ENCODE peak calls at places on chromosome X, in five cellular contexts. One of them, this sample, is unnamed. For H3K4me1, the result is how much of the 10 kb centered on the place peaks cover.

GRCh38 chrX:69231903-69232302 is 66.7 kb upstream of the PJA1 start:
- DNase-seq in HCT116: no peak
- DNase-seq in vagina: no peak
- DNase-seq in adrenal gland: no peak
- DNase-seq in body of pancreas: no peak
- DNase-seq in this sample: no peak

GRCh38 chrX:20263474-20263873 is 3.2 kb downstream of the RPS6KA3 start:
- DNase-seq in body of pancreas: no peak
- DNase-seq in vagina: no peak
- DNase-seq in HCT116: no peak
- DNase-seq in adrenal gland: peak
- DNase-seq in this sample: no peak

GRCh38 chrX:2707334-2707760 is 16.3 kb downstream of the CD99 start:
- DNase-seq in HCT116: peak
- DNase-seq in body of pancreas: peak
- DNase-seq in vagina: no peak
- DNase-seq in adrenal gland: peak
- DNase-seq in this sample: peak

GRCh38 chrX:130171446-130172126 is at the start of gene RAB33A:
- DNase-seq in body of pancreas: no peak
- DNase-seq in adrenal gland: no peak
- DNase-seq in vagina: no peak
- DNase-seq in HCT116: no peak
- DNase-seq in this sample: no peak

GRCh38 chrX:15686818-15687685 is 22.4 kb upstream of the CLTRN start:
- DNase-seq in body of pancreas: peak
- DNase-seq in vagina: no peak
- DNase-seq in adrenal gland: peak
- DNase-seq in HCT116: peak
- DNase-seq in this sample: peak

GRCh38 chrX:150984164-150984824 is 1.2 kb downstream of the HMGB3 start:
- DNase-seq in vagina: no peak
- DNase-seq in HCT116: no peak
- DNase-seq in body of pancreas: no peak
- DNase-seq in adrenal gland: no peak
- DNase-seq in this sample: no peak

GRCh38 chrX:151402719-151403390 is 5.8 kb downstream of the VMA21 start:
- DNase-seq in vagina: no peak
- DNase-seq in HCT116: no peak
- DNase-seq in adrenal gland: peak
- DNase-seq in body of pancreas: peak
- DNase-seq in this sample: no peak

GRCh38 chrX:136747003-136747986 is 33.4 kb downstream of the ARHGEF6 start:
- DNase-seq in vagina: no peak
- DNase-seq in HCT116: no peak
- DNase-seq in body of pancreas: no peak
- DNase-seq in adrenal gland: no peak
- DNase-seq in this sample: no peak

GRCh38 chrX:23100826-23101225 is 101.1 kb downstream of the DDX53 start:
- DNase-seq in HCT116: no peak
- DNase-seq in vagina: no peak
- DNase-seq in adrenal gland: no peak
- DNase-seq in body of pancreas: no peak
- DNase-seq in this sample: no peak

GRCh38 chrX:56033495-56034180 is 198.5 kb upstream of the KLF8 start:
- DNase-seq in HCT116: no peak
- DNase-seq in adrenal gland: no peak
- DNase-seq in vagina: no peak
- DNase-seq in body of pancreas: no peak
- DNase-seq in this sample: no peak

GRCh38 chrX:15973299-15973698 is 118.7 kb upstream of the AP1S2 start:
- DNase-seq in vagina: no peak
- DNase-seq in HCT116: peak
- DNase-seq in adrenal gland: peak
- DNase-seq in body of pancreas: peak
- DNase-seq in this sample: no peak

GRCh38 chrX:130120321-130120731 is 10.0 kb upstream of the ELF4 start:
- DNase-seq in vagina: no peak
- DNase-seq in adrenal gland: no peak
- DNase-seq in body of pancreas: no peak
- DNase-seq in HCT116: no peak
- DNase-seq in this sample: no peak

GRCh38 chrX:130771230-130771629 is 131.8 kb downstream of the ENOX2 start:
- DNase-seq in body of pancreas: no peak
- DNase-seq in vagina: no peak
- DNase-seq in HCT116: no peak
- DNase-seq in adrenal gland: peak
- DNase-seq in this sample: no peak

GRCh38 chrX:131068945-131069719 is 11.0 kb downstream of the ARHGAP36 start:
- DNase-seq in HCT116: peak
- DNase-seq in vagina: peak
- DNase-seq in body of pancreas: peak
- DNase-seq in adrenal gland: peak
- DNase-seq in this sample: no peak

GRCh38 chrX:1719270-1719669 is 104.4 kb downstream of the ASMT start:
- DNase-seq in HCT116: no peak
- DNase-seq in body of pancreas: no peak
- DNase-seq in vagina: no peak
- DNase-seq in adrenal gland: no peak
- DNase-seq in this sample: no peak

GRCh38 chrX:69501433-69501832 is 2.7 kb upstream of the NALF2 start:
- DNase-seq in vagina: no peak
- DNase-seq in adrenal gland: no peak
- DNase-seq in body of pancreas: peak
- DNase-seq in HCT116: peak
- DNase-seq in this sample: no peak

GRCh38 chrX:72714471-72714916 is 388 bp upstream of the PHKA1 start:
- DNase-seq in adrenal gland: peak
- DNase-seq in HCT116: peak
- DNase-seq in vagina: no peak
- DNase-seq in body of pancreas: peak
- DNase-seq in this sample: peak

GRCh38 chrX:43559643-43560042 is 96.5 kb upstream of the MAOA start:
- DNase-seq in adrenal gland: peak
- DNase-seq in vagina: no peak
- DNase-seq in body of pancreas: peak
- DNase-seq in HCT116: peak
- DNase-seq in this sample: peak

GRCh38 chrX:34918091-34918736 is 24.4 kb upstream of the FAM47B start:
- DNase-seq in body of pancreas: no peak
- DNase-seq in vagina: no peak
- DNase-seq in HCT116: no peak
- DNase-seq in adrenal gland: no peak
- DNase-seq in this sample: peak

GRCh38 chrX:19791562-19791961 is 95.8 kb downstream of the SH3KBP1 start:
- DNase-seq in body of pancreas: no peak
- DNase-seq in HCT116: no peak
- DNase-seq in adrenal gland: no peak
- DNase-seq in vagina: no peak
- DNase-seq in this sample: no peak

GRCh38 chrX:2243913-2244460 is 256.8 kb downstream of the DHRSX start:
- DNase-seq in HCT116: no peak
- DNase-seq in vagina: no peak
- DNase-seq in body of pancreas: no peak
- DNase-seq in adrenal gland: no peak
- DNase-seq in this sample: no peak

GRCh38 chrX:71978164-71978563 is 67.5 kb downstream of the NHSL2 start:
- DNase-seq in body of pancreas: no peak
- DNase-seq in adrenal gland: no peak
- DNase-seq in HCT116: no peak
- DNase-seq in vagina: no peak
- DNase-seq in this sample: no peak

GRCh38 chrX:118484216-118484903 is 11.3 kb upstream of the DOCK11 start:
- DNase-seq in body of pancreas: no peak
- DNase-seq in HCT116: no peak
- DNase-seq in vagina: no peak
- DNase-seq in adrenal gland: no peak
- DNase-seq in this sample: no peak

GRCh38 chrX:81414630-81415029 is 212.7 kb downstream of the SH3BGRL start:
- DNase-seq in HCT116: no peak
- DNase-seq in body of pancreas: no peak
- DNase-seq in adrenal gland: no peak
- DNase-seq in vagina: no peak
- DNase-seq in this sample: no peak

GRCh38 chrX:140502491-140503229 is 2.2 kb downstream of the SOX3 start:
- DNase-seq in body of pancreas: no peak
- DNase-seq in HCT116: no peak
- DNase-seq in adrenal gland: peak
- DNase-seq in vagina: no peak
- DNase-seq in this sample: no peak

DNA sequence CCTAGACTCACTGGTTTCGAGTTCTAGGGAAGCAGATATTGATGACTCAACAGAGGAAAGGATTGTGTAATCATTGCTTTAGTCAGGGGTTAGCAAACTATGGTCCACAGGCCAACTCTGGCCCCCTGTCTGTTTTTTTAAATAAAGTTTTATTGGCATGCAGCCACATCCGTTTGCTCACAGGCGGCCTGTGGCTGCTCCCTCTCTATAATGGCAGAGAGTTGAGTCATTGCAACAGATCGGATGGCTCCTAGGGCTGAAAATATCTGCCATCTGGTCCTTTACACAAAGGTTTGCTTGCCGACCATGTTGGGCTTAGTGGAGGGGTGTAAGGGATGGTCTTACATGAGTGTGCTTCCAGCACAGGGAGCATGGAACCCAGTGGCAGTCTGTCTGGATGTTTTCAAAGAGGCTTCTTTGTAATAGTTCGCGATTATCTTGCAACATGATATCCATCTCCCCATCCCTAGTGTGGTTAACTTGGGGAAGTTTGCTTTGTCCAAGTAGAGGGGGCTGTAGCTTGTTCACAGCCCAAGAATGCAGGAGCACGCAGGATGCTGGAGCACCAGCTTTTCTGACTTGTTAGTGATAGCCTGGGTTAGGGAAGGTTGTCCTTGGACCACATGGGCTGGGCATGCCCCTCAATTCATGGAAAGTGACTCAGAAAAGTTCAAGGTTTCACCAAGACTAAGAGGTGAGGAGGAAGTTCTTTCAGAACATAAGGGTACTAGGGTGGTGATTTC is 59.3 kb upstream of the CLDN34 start:
- DNase-seq in adrenal gland: no peak
- DNase-seq in body of pancreas: no peak
- DNase-seq in vagina: no peak
- DNase-seq in HCT116: no peak
- DNase-seq in this sample: no peak
- TF ChIP-seq POLR2A in adrenal gland: no peak
- TF ChIP-seq POLR2A in body of pancreas: no peak
- TF ChIP-seq POLR2A in vagina: no peak
- TF ChIP-seq POLR2A in HCT116: no peak
- TF ChIP-seq POLR2A in this sample: no peak

GRCh38 chrX:13085533-13085932 is 41.1 kb upstream of the FAM9C start:
- DNase-seq in adrenal gland: no peak
- DNase-seq in body of pancreas: no peak
- DNase-seq in HCT116: no peak
- DNase-seq in vagina: no peak
- DNase-seq in this sample: no peak
- H3K4me1 ChIP-seq in adrenal gland: under half
- H3K4me1 ChIP-seq in body of pancreas: under half
- H3K4me1 ChIP-seq in HCT116: under half
- H3K4me1 ChIP-seq in vagina: under half
- H3K4me1 ChIP-seq in this sample: under half

GRCh38 chrX:103376979-103377324 is 614 bp downstream of the BEX3 start:
- DNase-seq in vagina: no peak
- DNase-seq in HCT116: no peak
- DNase-seq in body of pancreas: peak
- DNase-seq in adrenal gland: no peak
- DNase-seq in this sample: no peak

GRCh38 chrX:103378990-103379389 is 2.7 kb downstream of the BEX3 start:
- DNase-seq in adrenal gland: no peak
- DNase-seq in body of pancreas: no peak
- DNase-seq in vagina: no peak
- DNase-seq in HCT116: no peak
- DNase-seq in this sample: no peak

GRCh38 chrX:103372886-103373285 is 3.5 kb upstream of the BEX3 start:
- DNase-seq in vagina: no peak
- DNase-seq in HCT116: no peak
- DNase-seq in adrenal gland: no peak
- DNase-seq in body of pancreas: no peak
- DNase-seq in this sample: no peak

GRCh38 chrX:103373581-103373980 is 2.8 kb upstream of the BEX3 start:
- DNase-seq in HCT116: no peak
- DNase-seq in adrenal gland: no peak
- DNase-seq in vagina: no peak
- DNase-seq in body of pancreas: no peak
- DNase-seq in this sample: no peak

DNA sequence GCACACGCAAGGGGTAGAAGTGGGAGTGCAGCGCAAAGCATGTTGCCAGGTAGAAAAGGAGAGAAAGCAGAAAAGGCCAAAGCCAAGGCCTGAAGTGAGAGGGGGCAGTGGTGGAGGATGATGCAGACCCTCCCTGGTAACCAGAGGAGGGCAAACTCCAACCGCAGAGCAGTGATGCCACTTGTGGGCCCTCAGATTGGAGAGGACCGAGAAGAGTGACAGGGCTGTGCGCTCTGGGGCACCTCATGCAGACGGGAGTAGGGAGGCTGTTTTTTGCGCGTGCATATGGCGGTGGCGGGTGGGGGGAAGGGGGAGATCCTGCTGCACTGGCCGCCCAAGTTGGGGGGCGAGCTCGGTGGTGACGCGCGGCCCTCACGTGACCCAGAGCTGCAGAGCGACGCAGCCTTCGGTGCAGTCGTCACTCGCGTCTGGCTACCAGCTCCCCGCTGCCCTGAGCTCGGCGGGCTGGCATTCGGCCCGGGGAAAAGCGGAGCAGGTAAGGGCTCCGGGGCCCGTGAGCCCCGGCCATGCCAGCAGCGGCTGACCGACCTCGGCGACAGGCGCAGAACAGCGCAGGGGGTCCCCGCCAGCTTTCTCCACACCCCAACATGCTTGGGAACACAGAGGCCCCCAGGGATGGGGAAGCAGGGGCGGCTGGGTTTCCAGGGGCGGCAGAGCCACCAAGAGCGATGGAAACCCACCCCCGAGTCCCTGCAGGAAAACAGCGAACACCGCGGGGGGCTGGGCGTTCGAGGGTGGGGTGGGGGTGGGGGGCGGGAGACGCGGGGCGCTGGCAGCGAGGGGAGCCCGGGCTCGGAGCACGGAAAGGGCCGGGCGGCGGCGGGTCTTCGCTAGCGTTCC is at the start of gene BEX3:
- DNase-seq in vagina: no peak
- DNase-seq in body of pancreas: peak
- DNase-seq in adrenal gland: peak
- DNase-seq in HCT116: no peak
- DNase-seq in this sample: peak
- TF ChIP-seq POLR2A in vagina: no peak
- TF ChIP-seq POLR2A in body of pancreas: peak
- TF ChIP-seq POLR2A in adrenal gland: peak
- TF ChIP-seq POLR2A in HCT116: peak
- TF ChIP-seq POLR2A in this sample: peak

GRCh38 chrX:154739952-154740351 is 10.9 kb downstream of the GAB3 start:
- DNase-seq in body of pancreas: no peak
- DNase-seq in vagina: no peak
- DNase-seq in HCT116: no peak
- DNase-seq in adrenal gland: no peak
- DNase-seq in this sample: no peak
- H3K4me1 ChIP-seq in body of pancreas: under half
- H3K4me1 ChIP-seq in vagina: under half
- H3K4me1 ChIP-seq in HCT116: under half
- H3K4me1 ChIP-seq in adrenal gland: under half
- H3K4me1 ChIP-seq in this sample: under half